ENCODE peak calls at places on chromosomes 3 and 15, in seven cellular contexts. One of them, this sample, is unnamed.

GRCh38 chr3:177960014-177960413 is 576.2 kb upstream of the KCNMB2 start:
- DNase-seq in GM12878: no peak
- DNase-seq in H1: no peak
- DNase-seq in HepG2: no peak
- DNase-seq in K562: no peak
- DNase-seq in HCT116: no peak
- DNase-seq in SK-N-SH: no peak
- DNase-seq in this sample: no peak

GRCh38 chr15:68640791-68641331 is 62.1 kb downstream of the CORO2B start:
- DNase-seq in HCT116: no peak
- DNase-seq in GM12878: no peak
- DNase-seq in HepG2: no peak
- DNase-seq in SK-N-SH: no peak
- DNase-seq in K562: no peak
- DNase-seq in H1: no peak
- DNase-seq in this sample: no peak

GRCh38 chr3:34449305-34449704 is 650.9 kb downstream of the PDCD6IP start:
- DNase-seq in K562: no peak
- DNase-seq in SK-N-SH: no peak
- DNase-seq in H1: no peak
- DNase-seq in GM12878: no peak
- DNase-seq in HCT116: no peak
- DNase-seq in HepG2: no peak
- DNase-seq in this sample: no peak

GRCh38 chr15:72554471-72555425 is 80.6 kb downstream of the ARIH1 start:
- DNase-seq in GM12878: no peak
- DNase-seq in K562: no peak
- DNase-seq in HCT116: no peak
- DNase-seq in HepG2: peak; percentile 4
- DNase-seq in H1: no peak
- DNase-seq in SK-N-SH: no peak
- DNase-seq in this sample: no peak

GRCh38 chr3:86990734-86991481 is at the start of gene VGLL3:
- DNase-seq in H1: peak; percentile 82
- DNase-seq in GM12878: no peak
- DNase-seq in K562: no peak
- DNase-seq in HepG2: no peak
- DNase-seq in HCT116: no peak
- DNase-seq in SK-N-SH: peak; percentile 42
- DNase-seq in this sample: peak; percentile 31

GRCh38 chr3:129967761-129968160 is 6.8 kb upstream of the TRH start:
- DNase-seq in HCT116: no peak
- DNase-seq in K562: no peak
- DNase-seq in H1: no peak
- DNase-seq in GM12878: no peak
- DNase-seq in SK-N-SH: no peak
- DNase-seq in HepG2: no peak
- DNase-seq in this sample: no peak

GRCh38 chr3:158789592-158789991 is 12.3 kb upstream of the MFSD1 start:
- DNase-seq in HepG2: peak; percentile 43
- DNase-seq in GM12878: no peak
- DNase-seq in HCT116: no peak
- DNase-seq in H1: no peak
- DNase-seq in SK-N-SH: peak; percentile 20
- DNase-seq in K562: peak; percentile 31
- DNase-seq in this sample: no peak

GRCh38 chr3:143648708-143649107 is 199.6 kb downstream of the SLC9A9 start:
- DNase-seq in H1: no peak
- DNase-seq in HepG2: no peak
- DNase-seq in K562: peak; percentile 28
- DNase-seq in GM12878: no peak
- DNase-seq in SK-N-SH: peak; percentile 1
- DNase-seq in HCT116: peak; percentile 19
- DNase-seq in this sample: peak; percentile 59

GRCh38 chr3:13711911-13712650 is 163.2 kb downstream of the FBLN2 start:
- DNase-seq in K562: no peak
- DNase-seq in H1: no peak
- DNase-seq in GM12878: no peak
- DNase-seq in HCT116: no peak
- DNase-seq in HepG2: no peak
- DNase-seq in SK-N-SH: no peak
- DNase-seq in this sample: no peak

GRCh38 chr3:34009480-34009844 is 211.0 kb downstream of the PDCD6IP start:
- DNase-seq in SK-N-SH: no peak
- DNase-seq in GM12878: no peak
- DNase-seq in H1: no peak
- DNase-seq in HCT116: no peak
- DNase-seq in HepG2: no peak
- DNase-seq in K562: no peak
- DNase-seq in this sample: no peak

GRCh38 chr15:59168536-59168935 is 38.1 kb upstream of the LDHAL6B start:
- DNase-seq in H1: no peak
- DNase-seq in SK-N-SH: no peak
- DNase-seq in GM12878: no peak
- DNase-seq in HCT116: no peak
- DNase-seq in K562: no peak
- DNase-seq in HepG2: peak; percentile 39
- DNase-seq in this sample: no peak

GRCh38 chr3:128380295-128380694 is 86.4 kb downstream of the DNAJB8 start:
- DNase-seq in HCT116: no peak
- DNase-seq in H1: no peak
- DNase-seq in SK-N-SH: no peak
- DNase-seq in K562: no peak
- DNase-seq in GM12878: no peak
- DNase-seq in HepG2: no peak
- DNase-seq in this sample: no peak

GRCh38 chr3:43194490-43195115 is 88.7 kb upstream of the POMGNT2 start:
- DNase-seq in SK-N-SH: no peak
- DNase-seq in HepG2: no peak
- DNase-seq in H1: no peak
- DNase-seq in HCT116: no peak
- DNase-seq in K562: no peak
- DNase-seq in GM12878: no peak
- DNase-seq in this sample: no peak

GRCh38 chr3:49493901-49494300 is 23.8 kb downstream of the DAG1 start:
- DNase-seq in HCT116: no peak
- DNase-seq in H1: no peak
- DNase-seq in GM12878: no peak
- DNase-seq in HepG2: no peak
- DNase-seq in K562: no peak
- DNase-seq in SK-N-SH: no peak
- DNase-seq in this sample: no peak

GRCh38 chr15:87744815-87745214 is 511.7 kb downstream of the NTRK3 start:
- DNase-seq in K562: no peak
- DNase-seq in SK-N-SH: no peak
- DNase-seq in HepG2: no peak
- DNase-seq in HCT116: no peak
- DNase-seq in GM12878: no peak
- DNase-seq in H1: no peak
- DNase-seq in this sample: no peak

GRCh38 chr3:190125669-190126068 is 5.0 kb upstream of the P3H2 start:
- DNase-seq in GM12878: no peak
- DNase-seq in H1: no peak
- DNase-seq in SK-N-SH: no peak
- DNase-seq in HepG2: no peak
- DNase-seq in K562: no peak
- DNase-seq in HCT116: no peak
- DNase-seq in this sample: no peak

GRCh38 chr15:71237456-71238188 is 122.4 kb downstream of the THSD4 start:
- DNase-seq in SK-N-SH: no peak
- DNase-seq in K562: no peak
- DNase-seq in HepG2: peak; percentile 21
- DNase-seq in HCT116: peak; percentile 69
- DNase-seq in H1: no peak
- DNase-seq in GM12878: no peak
- DNase-seq in this sample: no peak

GRCh38 chr15:92892201-92892555 is 7.9 kb upstream of the CHD2 start:
- DNase-seq in K562: no peak
- DNase-seq in H1: no peak
- DNase-seq in SK-N-SH: no peak
- DNase-seq in HepG2: no peak
- DNase-seq in GM12878: no peak
- DNase-seq in HCT116: no peak
- DNase-seq in this sample: peak; percentile 41

GRCh38 chr3:186025161-186025560 is 83.7 kb downstream of the ETV5 start:
- DNase-seq in HepG2: no peak
- DNase-seq in K562: no peak
- DNase-seq in H1: no peak
- DNase-seq in GM12878: no peak
- DNase-seq in HCT116: no peak
- DNase-seq in SK-N-SH: no peak
- DNase-seq in this sample: no peak
- TF ChIP-seq JUND in HepG2: no peak
- TF ChIP-seq JUND in K562: no peak
- TF ChIP-seq JUND in H1: no peak
- TF ChIP-seq JUND in GM12878: no peak
- TF ChIP-seq JUND in HCT116: no peak
- TF ChIP-seq JUND in SK-N-SH: peak; percentile 83
- TF ChIP-seq JUND in this sample: no peak

GRCh38 chr3:170356596-170357175 is 829 bp upstream of the SKIL start:
- DNase-seq in HCT116: no peak
- DNase-seq in SK-N-SH: no peak
- DNase-seq in GM12878: no peak
- DNase-seq in HepG2: peak; percentile 83
- DNase-seq in H1: peak; percentile 69
- DNase-seq in K562: peak; percentile 91
- DNase-seq in this sample: peak; percentile 89

GRCh38 chr3:170357920-170358854 is 672 bp downstream of the SKIL start:
- DNase-seq in K562: peak; percentile 83
- DNase-seq in H1: no peak
- DNase-seq in GM12878: no peak
- DNase-seq in HepG2: peak; percentile 48
- DNase-seq in HCT116: no peak
- DNase-seq in SK-N-SH: peak; percentile 81
- DNase-seq in this sample: peak; percentile 87

GRCh38 chr3:170353485-170353884 is 4.0 kb upstream of the SKIL start:
- DNase-seq in SK-N-SH: no peak
- DNase-seq in HepG2: no peak
- DNase-seq in GM12878: no peak
- DNase-seq in H1: no peak
- DNase-seq in HCT116: no peak
- DNase-seq in K562: no peak
- DNase-seq in this sample: no peak

GRCh38 chr3:170357176-170357919 is at the start of gene SKIL:
- DNase-seq in GM12878: peak; percentile 60
- DNase-seq in HCT116: peak; percentile 81
- DNase-seq in HepG2: peak; percentile 82
- DNase-seq in H1: no peak
- DNase-seq in K562: peak; percentile 82
- DNase-seq in SK-N-SH: peak; percentile 92
- DNase-seq in this sample: peak; percentile 98

DNA sequence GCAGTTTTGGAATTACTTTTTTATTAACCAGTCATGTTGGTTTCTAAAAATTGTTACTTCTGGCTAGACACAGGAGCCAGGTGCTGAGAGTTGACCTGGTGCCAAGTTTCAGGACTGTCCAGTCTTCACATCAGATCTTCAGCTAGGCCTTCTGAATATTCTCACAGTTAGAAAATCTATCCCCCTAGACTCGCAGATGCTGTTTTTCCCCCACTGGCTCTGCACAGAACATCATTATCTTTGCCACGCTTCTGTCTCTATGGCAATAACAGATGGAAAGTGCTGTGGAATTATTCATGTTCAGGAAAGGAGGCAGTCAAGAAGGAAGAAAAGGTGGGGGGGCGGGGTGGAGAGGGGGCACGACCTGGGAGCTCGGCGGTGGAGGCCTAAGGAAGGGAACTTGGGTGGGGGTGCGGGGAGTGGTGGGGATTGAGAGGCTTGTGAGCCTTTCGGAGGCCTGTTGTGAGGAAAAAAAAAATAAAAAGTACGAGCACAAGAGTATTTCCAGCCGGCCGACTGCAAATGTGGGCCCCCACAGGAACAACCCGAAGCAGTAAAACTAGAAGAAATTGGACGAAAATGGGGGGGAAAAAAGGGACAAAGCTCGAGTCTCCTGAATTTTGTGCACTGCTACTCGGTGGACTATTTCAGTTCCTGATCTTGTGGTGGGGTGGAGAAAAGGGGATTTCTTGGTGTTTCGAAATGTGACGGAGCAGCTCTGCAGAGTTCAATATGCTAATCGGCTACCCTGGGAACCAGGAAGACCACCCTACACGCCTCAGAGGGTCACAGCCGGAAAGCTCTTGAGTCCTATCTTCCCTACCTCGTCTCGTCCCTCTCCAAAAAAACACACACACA is 1.5 kb upstream of the SKIL start:
- DNase-seq in H1: no peak
- DNase-seq in HepG2: no peak
- DNase-seq in HCT116: no peak
- DNase-seq in GM12878: peak; percentile 66
- DNase-seq in SK-N-SH: peak; percentile 41
- DNase-seq in K562: peak; percentile 24
- DNase-seq in this sample: no peak
- TF ChIP-seq JUND in H1: no peak
- TF ChIP-seq JUND in HepG2: no peak
- TF ChIP-seq JUND in HCT116: no peak
- TF ChIP-seq JUND in GM12878: no peak
- TF ChIP-seq JUND in SK-N-SH: no peak
- TF ChIP-seq JUND in K562: no peak
- TF ChIP-seq JUND in this sample: no peak

DNA sequence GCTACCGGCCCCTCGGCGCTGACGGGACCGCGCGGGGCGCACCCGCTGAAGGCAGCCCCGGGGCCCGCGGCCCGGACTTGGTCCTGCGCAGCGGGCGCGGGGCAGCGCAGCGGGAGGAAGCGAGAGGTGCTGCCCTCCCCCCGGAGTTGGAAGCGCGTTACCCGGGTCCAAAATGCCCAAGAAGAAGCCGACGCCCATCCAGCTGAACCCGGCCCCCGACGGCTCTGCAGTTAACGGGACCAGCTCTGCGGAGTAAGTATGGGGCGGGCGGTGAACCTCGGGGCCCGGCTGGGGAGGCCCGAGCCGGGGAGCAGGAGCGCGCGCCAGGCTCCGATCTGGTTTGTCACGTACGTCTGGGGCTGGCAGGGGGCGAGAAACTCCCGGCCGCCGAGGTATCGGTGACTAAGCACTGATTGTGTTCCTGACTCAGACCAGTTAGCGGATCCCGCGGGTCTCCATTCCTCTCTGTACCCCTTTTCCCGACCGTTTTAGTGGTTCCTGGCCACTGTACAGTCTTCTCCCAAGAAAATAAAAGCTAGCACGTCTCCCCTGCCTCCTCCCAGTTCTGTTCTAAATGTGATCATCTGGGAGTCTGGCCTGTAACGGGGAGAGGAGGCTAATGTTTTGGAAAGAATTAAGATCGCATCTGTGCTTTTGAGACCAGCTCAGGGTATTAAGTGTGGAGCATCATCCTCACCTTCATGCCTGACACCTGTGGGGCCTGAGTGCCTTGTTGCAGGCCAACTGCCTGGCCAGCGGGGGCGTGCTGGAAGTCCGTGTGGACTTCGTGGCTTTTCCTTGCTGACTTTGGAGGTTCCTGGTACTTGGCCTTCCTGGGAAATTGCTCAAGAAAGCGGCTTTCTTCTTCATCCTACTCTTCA is 704 bp downstream of the MAP2K1 start:
- DNase-seq in HepG2: peak; percentile 29
- DNase-seq in SK-N-SH: peak; percentile 67
- DNase-seq in K562: peak; percentile 48
- DNase-seq in H1: no peak
- DNase-seq in HCT116: no peak
- DNase-seq in GM12878: no peak
- DNase-seq in this sample: peak; percentile 74
- TF ChIP-seq JUND in HepG2: no peak
- TF ChIP-seq JUND in SK-N-SH: no peak
- TF ChIP-seq JUND in K562: no peak
- TF ChIP-seq JUND in H1: no peak
- TF ChIP-seq JUND in HCT116: no peak
- TF ChIP-seq JUND in GM12878: no peak
- TF ChIP-seq JUND in this sample: no peak

GRCh38 chr15:65954289-65954741 is 85.0 kb downstream of the RAB11A start:
- DNase-seq in H1: peak; percentile 67
- DNase-seq in HepG2: no peak
- DNase-seq in K562: no peak
- DNase-seq in SK-N-SH: peak; percentile 36
- DNase-seq in HCT116: peak; percentile 31
- DNase-seq in GM12878: no peak
- DNase-seq in this sample: no peak
- TF ChIP-seq JUND in H1: peak; percentile 91
- TF ChIP-seq JUND in HepG2: no peak
- TF ChIP-seq JUND in K562: no peak
- TF ChIP-seq JUND in SK-N-SH: no peak
- TF ChIP-seq JUND in HCT116: peak; percentile 27
- TF ChIP-seq JUND in GM12878: no peak
- TF ChIP-seq JUND in this sample: no peak

This sample was measured in T47D.